ENCODE peak calls at places on chromosomes 11 and 22, in seven cellular contexts. L, S, Y, G, I, V and O are unnamed samples.

GRCh38 chr11:115194798-115195101 is 309.5 kb downstream of the CADM1 start:
- DNase-seq in L (no peak), V (peak), I (no peak), G (no peak), Y (no peak), S (no peak), O (peak)

GRCh38 chr22:40720538-40721256 is 41.4 kb downstream of the MCHR1 start:
- DNase-seq in V (no peak), Y (no peak), L (no peak), I (no peak), S (no peak), G (no peak), O (peak)

GRCh38 chr11:113332638-113333329 is 18.4 kb downstream of the TTC12 start:
- DNase-seq in V (no peak), G (no peak), L (no peak), I (no peak), Y (no peak), S (no peak), O (no peak)

GRCh38 chr22:32079110-32080089 is 36.3 kb downstream of the SLC5A1 start:
- DNase-seq in L (peak), I (peak), S (peak), Y (no peak), V (no peak), G (no peak), O (peak)

GRCh38 chr11:132556316-132556715 is 976.0 kb downstream of the OPCML start:
- DNase-seq in S (no peak), Y (no peak), I (no peak), G (no peak), V (no peak), L (no peak), O (no peak)

GRCh38 chr11:68954970-68955958 is 25.5 kb downstream of the MRGPRD start:
- DNase-seq in G (peak), V (no peak), I (peak), L (no peak), Y (no peak), S (no peak), O (peak)

GRCh38 chr11:110952150-110952549 is 239.9 kb upstream of the ARHGAP20 start:
- DNase-seq in S (no peak), I (no peak), L (no peak), Y (no peak), G (no peak), V (no peak), O (no peak)

GRCh38 chr22:27259390-27259789 is 542.2 kb downstream of the MN1 start:
- DNase-seq in G (no peak), L (no peak), S (no peak), Y (no peak), V (no peak), I (no peak), O (no peak)

GRCh38 chr11:93537767-93538261 is 5.4 kb downstream of the SMCO4 start:
- DNase-seq in I (peak), G (peak), V (no peak), S (no peak), L (no peak), Y (peak), O (peak)

GRCh38 chr11:33910261-33910959 is 18.5 kb upstream of the LMO2 start:
- DNase-seq in V (no peak), I (no peak), S (no peak), G (no peak), Y (no peak), L (peak), O (no peak)